ENCODE peak calls at places on chromosomes 12 and 14, in nine cellular contexts. One of them, this sample, is unnamed.

GRCh38 chr12:109697270-109697553 is 16.4 kb upstream of the FAM222A start:
- DNase-seq in NCI-H524: no peak
- DNase-seq in NCI-H1436: no peak
- DNase-seq in lung microvascular endothelial cell: no peak
- DNase-seq in COR-L47: no peak
- DNase-seq in GM04504: no peak
- DNase-seq in kidney tubule cell: no peak
- DNase-seq in uterus: no peak
- DNase-seq in T-helper 1 cell: no peak
- DNase-seq in this sample: no peak

GRCh38 chr12:23771230-23771949 is 178.1 kb downstream of the SOX5 start:
- DNase-seq in NCI-H524: no peak
- DNase-seq in NCI-H1436: no peak
- DNase-seq in lung microvascular endothelial cell: no peak
- DNase-seq in COR-L47: no peak
- DNase-seq in GM04504: no peak
- DNase-seq in kidney tubule cell: no peak
- DNase-seq in uterus: peak
- DNase-seq in T-helper 1 cell: no peak
- DNase-seq in this sample: peak

GRCh38 chr12:53214687-53215455 is 7.8 kb upstream of the ITGB7 start:
- DNase-seq in NCI-H524: no peak
- DNase-seq in NCI-H1436: no peak
- DNase-seq in lung microvascular endothelial cell: peak
- DNase-seq in COR-L47: no peak
- DNase-seq in GM04504: no peak
- DNase-seq in kidney tubule cell: no peak
- DNase-seq in uterus: no peak
- DNase-seq in T-helper 1 cell: no peak
- DNase-seq in this sample: no peak

GRCh38 chr12:54560374-54560858 is 11.0 kb downstream of the PDE1B start:
- DNase-seq in NCI-H524: peak
- DNase-seq in NCI-H1436: peak
- DNase-seq in lung microvascular endothelial cell: peak
- DNase-seq in COR-L47: no peak
- DNase-seq in GM04504: peak
- DNase-seq in kidney tubule cell: peak
- DNase-seq in uterus: peak
- DNase-seq in T-helper 1 cell: peak
- DNase-seq in this sample: peak

GRCh38 chr12:47990351-47991105 is 13.7 kb downstream of the COL2A1 start:
- DNase-seq in NCI-H524: no peak
- DNase-seq in NCI-H1436: no peak
- DNase-seq in lung microvascular endothelial cell: no peak
- DNase-seq in COR-L47: no peak
- DNase-seq in GM04504: no peak
- DNase-seq in kidney tubule cell: no peak
- DNase-seq in uterus: no peak
- DNase-seq in T-helper 1 cell: peak
- DNase-seq in this sample: no peak

GRCh38 chr12:82223421-82223820 is 134.8 kb downstream of the CCDC59 start:
- DNase-seq in NCI-H524: no peak
- DNase-seq in NCI-H1436: no peak
- DNase-seq in lung microvascular endothelial cell: no peak
- DNase-seq in COR-L47: no peak
- DNase-seq in GM04504: no peak
- DNase-seq in kidney tubule cell: no peak
- DNase-seq in uterus: no peak
- DNase-seq in T-helper 1 cell: no peak
- DNase-seq in this sample: no peak

GRCh38 chr12:101207086-101207780 is 2.8 kb downstream of the SLC5A8 start:
- DNase-seq in NCI-H524: no peak
- DNase-seq in NCI-H1436: no peak
- DNase-seq in lung microvascular endothelial cell: no peak
- DNase-seq in COR-L47: no peak
- DNase-seq in GM04504: no peak
- DNase-seq in kidney tubule cell: no peak
- DNase-seq in uterus: no peak
- DNase-seq in T-helper 1 cell: no peak
- DNase-seq in this sample: no peak

GRCh38 chr12:77940566-77940965 is 109.9 kb downstream of the NAV3 start:
- DNase-seq in NCI-H524: peak
- DNase-seq in NCI-H1436: no peak
- DNase-seq in lung microvascular endothelial cell: peak
- DNase-seq in COR-L47: no peak
- DNase-seq in GM04504: no peak
- DNase-seq in kidney tubule cell: peak
- DNase-seq in uterus: no peak
- DNase-seq in T-helper 1 cell: no peak
- DNase-seq in this sample: peak

GRCh38 chr14:92464716-92465115 is 48.9 kb upstream of the RIN3 start:
- DNase-seq in NCI-H524: no peak
- DNase-seq in NCI-H1436: no peak
- DNase-seq in lung microvascular endothelial cell: no peak
- DNase-seq in COR-L47: no peak
- DNase-seq in GM04504: no peak
- DNase-seq in kidney tubule cell: no peak
- DNase-seq in uterus: no peak
- DNase-seq in T-helper 1 cell: no peak
- DNase-seq in this sample: no peak

GRCh38 chr12:67650528-67651379 is 2.2 kb downstream of the DYRK2 start:
- DNase-seq in NCI-H524: peak
- DNase-seq in NCI-H1436: no peak
- DNase-seq in lung microvascular endothelial cell: no peak
- DNase-seq in COR-L47: no peak
- DNase-seq in GM04504: no peak
- DNase-seq in kidney tubule cell: no peak
- DNase-seq in uterus: no peak
- DNase-seq in T-helper 1 cell: no peak
- DNase-seq in this sample: no peak

GRCh38 chr12:123017753-123018152 is 37.3 kb downstream of the ARL6IP4 start:
- DNase-seq in NCI-H524: no peak
- DNase-seq in NCI-H1436: no peak
- DNase-seq in lung microvascular endothelial cell: no peak
- DNase-seq in COR-L47: no peak
- DNase-seq in GM04504: no peak
- DNase-seq in kidney tubule cell: no peak
- DNase-seq in uterus: no peak
- DNase-seq in T-helper 1 cell: no peak
- DNase-seq in this sample: no peak

GRCh38 chr14:76584271-76584702 is 177.0 kb upstream of the VASH1 start:
- DNase-seq in NCI-H524: no peak
- DNase-seq in NCI-H1436: no peak
- DNase-seq in lung microvascular endothelial cell: peak
- DNase-seq in COR-L47: peak
- DNase-seq in GM04504: no peak
- DNase-seq in kidney tubule cell: peak
- DNase-seq in uterus: peak
- DNase-seq in T-helper 1 cell: no peak
- DNase-seq in this sample: no peak

GRCh38 chr14:31070431-31070830 is 44.3 kb upstream of the STRN3 start:
- DNase-seq in NCI-H524: no peak
- DNase-seq in NCI-H1436: no peak
- DNase-seq in lung microvascular endothelial cell: no peak
- DNase-seq in COR-L47: no peak
- DNase-seq in GM04504: peak
- DNase-seq in kidney tubule cell: peak
- DNase-seq in uterus: no peak
- DNase-seq in T-helper 1 cell: no peak
- DNase-seq in this sample: peak

GRCh38 chr14:35337557-35338255 is 45.5 kb downstream of the PSMA6 start:
- DNase-seq in NCI-H524: no peak
- DNase-seq in NCI-H1436: no peak
- DNase-seq in lung microvascular endothelial cell: no peak
- DNase-seq in COR-L47: no peak
- DNase-seq in GM04504: no peak
- DNase-seq in kidney tubule cell: peak
- DNase-seq in uterus: no peak
- DNase-seq in T-helper 1 cell: no peak
- DNase-seq in this sample: no peak

GRCh38 chr14:92389598-92390126 is 66.7 kb downstream of the SLC24A4 start:
- DNase-seq in NCI-H524: no peak
- DNase-seq in NCI-H1436: no peak
- DNase-seq in lung microvascular endothelial cell: no peak
- DNase-seq in COR-L47: no peak
- DNase-seq in GM04504: no peak
- DNase-seq in kidney tubule cell: no peak
- DNase-seq in uterus: no peak
- DNase-seq in T-helper 1 cell: no peak
- DNase-seq in this sample: no peak

GRCh38 chr14:77458249-77458950 is 507 bp downstream of the AHSA1 start:
- DNase-seq in NCI-H524: peak
- DNase-seq in NCI-H1436: peak
- DNase-seq in lung microvascular endothelial cell: peak
- DNase-seq in COR-L47: peak
- DNase-seq in GM04504: peak
- DNase-seq in kidney tubule cell: peak
- DNase-seq in uterus: no peak
- DNase-seq in T-helper 1 cell: no peak
- DNase-seq in this sample: peak

GRCh38 chr12:51265024-51265423 is 5.2 kb downstream of the SMAGP start:
- DNase-seq in NCI-H524: no peak
- DNase-seq in NCI-H1436: no peak
- DNase-seq in lung microvascular endothelial cell: no peak
- DNase-seq in COR-L47: no peak
- DNase-seq in GM04504: no peak
- DNase-seq in kidney tubule cell: no peak
- DNase-seq in uterus: no peak
- DNase-seq in T-helper 1 cell: no peak
- DNase-seq in this sample: no peak

GRCh38 chr12:109232731-109233130 is 76.4 kb downstream of the FOXN4 start:
- DNase-seq in NCI-H524: no peak
- DNase-seq in NCI-H1436: no peak
- DNase-seq in lung microvascular endothelial cell: no peak
- DNase-seq in COR-L47: no peak
- DNase-seq in GM04504: no peak
- DNase-seq in kidney tubule cell: no peak
- DNase-seq in uterus: no peak
- DNase-seq in T-helper 1 cell: no peak
- DNase-seq in this sample: no peak

GRCh38 chr12:132825861-132826260 is 2.8 kb downstream of the GOLGA3 start:
- DNase-seq in NCI-H524: no peak
- DNase-seq in NCI-H1436: no peak
- DNase-seq in lung microvascular endothelial cell: no peak
- DNase-seq in COR-L47: no peak
- DNase-seq in GM04504: no peak
- DNase-seq in kidney tubule cell: no peak
- DNase-seq in uterus: no peak
- DNase-seq in T-helper 1 cell: no peak
- DNase-seq in this sample: no peak

GRCh38 chr14:60254176-60254575 is 5.2 kb downstream of the PPM1A start:
- DNase-seq in NCI-H524: no peak
- DNase-seq in NCI-H1436: no peak
- DNase-seq in lung microvascular endothelial cell: no peak
- DNase-seq in COR-L47: no peak
- DNase-seq in GM04504: no peak
- DNase-seq in kidney tubule cell: peak
- DNase-seq in uterus: no peak
- DNase-seq in T-helper 1 cell: no peak
- DNase-seq in this sample: no peak

GRCh38 chr14:66111891-66112290 is 374.3 kb upstream of the CCDC196 start:
- DNase-seq in NCI-H524: no peak
- DNase-seq in NCI-H1436: no peak
- DNase-seq in lung microvascular endothelial cell: peak
- DNase-seq in COR-L47: no peak
- DNase-seq in GM04504: no peak
- DNase-seq in kidney tubule cell: peak
- DNase-seq in uterus: no peak
- DNase-seq in T-helper 1 cell: no peak
- DNase-seq in this sample: peak

GRCh38 chr14:72559227-72559626 is 334.7 kb downstream of the DPF3 start:
- DNase-seq in NCI-H524: peak
- DNase-seq in NCI-H1436: no peak
- DNase-seq in lung microvascular endothelial cell: peak
- DNase-seq in COR-L47: no peak
- DNase-seq in GM04504: no peak
- DNase-seq in kidney tubule cell: peak
- DNase-seq in uterus: no peak
- DNase-seq in T-helper 1 cell: no peak
- DNase-seq in this sample: peak

GRCh38 chr12:85985996-85986395 is 111.9 kb downstream of the NTS start:
- DNase-seq in NCI-H524: no peak
- DNase-seq in NCI-H1436: no peak
- DNase-seq in lung microvascular endothelial cell: no peak
- DNase-seq in COR-L47: no peak
- DNase-seq in GM04504: no peak
- DNase-seq in kidney tubule cell: peak
- DNase-seq in uterus: no peak
- DNase-seq in T-helper 1 cell: no peak
- DNase-seq in this sample: no peak

GRCh38 chr12:51383281-51383905 is 7.8 kb downstream of the GALNT6 start:
- DNase-seq in NCI-H524: peak
- DNase-seq in NCI-H1436: no peak
- DNase-seq in lung microvascular endothelial cell: no peak
- DNase-seq in COR-L47: no peak
- DNase-seq in GM04504: no peak
- DNase-seq in kidney tubule cell: peak
- DNase-seq in uterus: no peak
- DNase-seq in T-helper 1 cell: no peak
- DNase-seq in this sample: peak

GRCh38 chr14:102568115-102568614 is 24.3 kb upstream of the RCOR1 start:
- DNase-seq in NCI-H524: no peak
- DNase-seq in NCI-H1436: no peak
- DNase-seq in lung microvascular endothelial cell: no peak
- DNase-seq in COR-L47: no peak
- DNase-seq in GM04504: no peak
- DNase-seq in kidney tubule cell: peak
- DNase-seq in uterus: no peak
- DNase-seq in T-helper 1 cell: no peak
- DNase-seq in this sample: no peak

GRCh38 chr12:62919827-62920226 is 15.1 kb downstream of the PPM1H start:
- DNase-seq in NCI-H524: peak
- DNase-seq in NCI-H1436: no peak
- DNase-seq in lung microvascular endothelial cell: peak
- DNase-seq in COR-L47: peak
- DNase-seq in GM04504: no peak
- DNase-seq in kidney tubule cell: peak
- DNase-seq in uterus: no peak
- DNase-seq in T-helper 1 cell: no peak
- DNase-seq in this sample: peak

GRCh38 chr12:6391013-6391412 is 7.1 kb downstream of the LTBR start:
- DNase-seq in NCI-H524: no peak
- DNase-seq in NCI-H1436: no peak
- DNase-seq in lung microvascular endothelial cell: no peak
- DNase-seq in COR-L47: no peak
- DNase-seq in GM04504: no peak
- DNase-seq in kidney tubule cell: no peak
- DNase-seq in uterus: no peak
- DNase-seq in T-helper 1 cell: no peak
- DNase-seq in this sample: no peak

GRCh38 chr12:16891673-16892072 is 285.7 kb upstream of the LMO3 start:
- DNase-seq in NCI-H524: no peak
- DNase-seq in NCI-H1436: no peak
- DNase-seq in lung microvascular endothelial cell: no peak
- DNase-seq in COR-L47: no peak
- DNase-seq in GM04504: no peak
- DNase-seq in kidney tubule cell: no peak
- DNase-seq in uterus: no peak
- DNase-seq in T-helper 1 cell: no peak
- DNase-seq in this sample: no peak

GRCh38 chr12:12327802-12328201 is 22.2 kb downstream of the MANSC1 start:
- DNase-seq in NCI-H524: peak
- DNase-seq in NCI-H1436: peak
- DNase-seq in lung microvascular endothelial cell: peak
- DNase-seq in COR-L47: peak
- DNase-seq in GM04504: peak
- DNase-seq in kidney tubule cell: peak
- DNase-seq in uterus: peak
- DNase-seq in T-helper 1 cell: no peak
- DNase-seq in this sample: peak

GRCh38 chr12:3935078-3935477 is 61.9 kb upstream of the PARP11 start:
- DNase-seq in NCI-H524: no peak
- DNase-seq in NCI-H1436: no peak
- DNase-seq in lung microvascular endothelial cell: no peak
- DNase-seq in COR-L47: no peak
- DNase-seq in GM04504: no peak
- DNase-seq in kidney tubule cell: no peak
- DNase-seq in uterus: no peak
- DNase-seq in T-helper 1 cell: no peak
- DNase-seq in this sample: no peak

GRCh38 chr12:87363497-87364084 is 665.6 kb downstream of the C12orf50 start:
- DNase-seq in NCI-H524: no peak
- DNase-seq in NCI-H1436: no peak
- DNase-seq in lung microvascular endothelial cell: no peak
- DNase-seq in COR-L47: no peak
- DNase-seq in GM04504: no peak
- DNase-seq in kidney tubule cell: no peak
- DNase-seq in uterus: no peak
- DNase-seq in T-helper 1 cell: no peak
- DNase-seq in this sample: peak

This sample was measured in HT1080.